ENCODE peak calls at places on chromosomes 5 and 9, in eight cellular contexts. S is HFF-Myc, C is type B pancreatic cell, U is mesothelial cell of epicardium, R is tibial artery, B is GM10248, E is progenitor cell of endocrine pancreas, D is fibroblast of lung. V is an unnamed sample.

GRCh38 chr5:2326603-2327002 is 424.9 kb downstream of the IRX2 start:
- DNase-seq in S (no peak), C (no peak), U (no peak), R (no peak), B (no peak), E (no peak), D (no peak), V (no peak)

GRCh38 chr9:123401879-123402513 is 46.0 kb downstream of the CRB2 start:
- DNase-seq in S (peak), C (no peak), U (no peak), R (no peak), B (peak), E (peak), D (peak), V (peak)

GRCh38 chr9:128908372-128908771 is 12.4 kb upstream of the PHYHD1 start:
- DNase-seq in S (no peak), C (no peak), U (no peak), R (no peak), B (no peak), E (no peak), D (no peak), V (no peak)

GRCh38 chr5:78813286-78813685 is 164.7 kb upstream of the LHFPL2 start:
- DNase-seq in S (no peak), C (no peak), U (no peak), R (no peak), B (no peak), E (no peak), D (no peak), V (no peak)

GRCh38 chr5:32522429-32523143 is 62.8 kb upstream of the SUB1 start:
- DNase-seq in S (peak), C (no peak), U (no peak), R (peak), B (no peak), E (no peak), D (peak), V (no peak)

GRCh38 chr9:98654247-98654646 is 54.5 kb downstream of the GABBR2 start:
- DNase-seq in S (peak), C (no peak), U (no peak), R (no peak), B (no peak), E (no peak), D (peak), V (no peak)

GRCh38 chr9:82170079-82170662 is 181.6 kb downstream of the SPATA31D1 start:
- DNase-seq in S (no peak), C (no peak), U (no peak), R (no peak), B (no peak), E (no peak), D (no peak), V (no peak)

GRCh38 chr9:16410601-16411285 is 459.7 kb downstream of the BNC2 start:
- DNase-seq in S (no peak), C (no peak), U (no peak), R (no peak), B (no peak), E (no peak), D (no peak), V (no peak)

GRCh38 chr5:27969157-27969556 is 930.8 kb upstream of the CDH9 start:
- DNase-seq in S (no peak), C (no peak), U (no peak), R (no peak), B (no peak), E (no peak), D (no peak), V (no peak)

GRCh38 chr9:122954253-122954691 is 13.5 kb downstream of the RABGAP1 start:
- DNase-seq in S (no peak), C (no peak), U (no peak), R (no peak), B (no peak), E (no peak), D (peak), V (no peak)

GRCh38 chr5:761854-762685 is 22.5 kb downstream of the ZDHHC11B start:
- DNase-seq in S (no peak), C (peak), U (no peak), R (no peak), B (no peak), E (peak), D (no peak), V (no peak)

GRCh38 chr9:91908746-91909145 is 41.3 kb downstream of the ROR2 start:
- DNase-seq in S (peak), C (no peak), U (peak), R (no peak), B (no peak), E (no peak), D (peak), V (no peak)

GRCh38 chr9:127700594-127701255 is 6.1 kb upstream of the CFAP157 start:
- DNase-seq in S (no peak), C (no peak), U (no peak), R (no peak), B (no peak), E (no peak), D (no peak), V (no peak)

GRCh38 chr9:127697575-127697974 is 9.2 kb upstream of the CFAP157 start:
- DNase-seq in S (no peak), C (no peak), U (no peak), R (no peak), B (no peak), E (no peak), D (no peak), V (no peak)

GRCh38 chr9:127698386-127698785 is 8.4 kb upstream of the CFAP157 start:
- DNase-seq in S (no peak), C (no peak), U (no peak), R (no peak), B (no peak), E (no peak), D (no peak), V (no peak)

GRCh38 chr9:127700140-127700539 is 6.6 kb upstream of the CFAP157 start:
- DNase-seq in S (no peak), C (no peak), U (no peak), R (no peak), B (no peak), E (no peak), D (no peak), V (no peak)

GRCh38 chr9:127698985-127699670 is 7.7 kb upstream of the CFAP157 start:
- DNase-seq in S (peak), C (peak), U (peak), R (peak), B (peak), E (peak), D (peak), V (peak)
- TF ChIP-seq CTCF in S (no peak), C (peak), U (no peak), R (peak), B (no peak), E (peak), D (no peak), V (no peak)

GRCh38 chr9:89974582-89974981 is 369.8 kb downstream of the GADD45G start:
- DNase-seq in S (no peak), C (no peak), U (no peak), R (no peak), B (no peak), E (no peak), D (no peak), V (no peak)
- TF ChIP-seq CTCF in S (no peak), C (no peak), U (no peak), R (no peak), B (no peak), E (no peak), D (no peak), V (no peak)

GRCh38 chr9:134168731-134169130 is 4.4 kb upstream of the RNU6ATAC start:
- DNase-seq in S (no peak), C (no peak), U (no peak), R (no peak), B (no peak), E (no peak), D (no peak), V (no peak)
- TF ChIP-seq CTCF in S (peak), C (peak), U (peak), R (no peak), B (no peak), E (peak), D (no peak), V (no peak)

GRCh38 chr9:114434878-114435311 is 47.1 kb upstream of the AKNA start:
- DNase-seq in S (no peak), C (no peak), U (no peak), R (no peak), B (peak), E (no peak), D (peak), V (peak)

GRCh38 chr9:114431770-114432169 is 44.0 kb upstream of the AKNA start:
- DNase-seq in S (no peak), C (no peak), U (no peak), R (no peak), B (no peak), E (no peak), D (no peak), V (no peak)

GRCh38 chr9:114432323-114433067 is 44.7 kb upstream of the AKNA start:
- DNase-seq in S (no peak), C (no peak), U (no peak), R (no peak), B (no peak), E (no peak), D (no peak), V (no peak)

GRCh38 chr9:114433720-114434255 is 46.0 kb upstream of the AKNA start:
- DNase-seq in S (no peak), C (no peak), U (no peak), R (no peak), B (no peak), E (no peak), D (no peak), V (no peak)

DNA sequence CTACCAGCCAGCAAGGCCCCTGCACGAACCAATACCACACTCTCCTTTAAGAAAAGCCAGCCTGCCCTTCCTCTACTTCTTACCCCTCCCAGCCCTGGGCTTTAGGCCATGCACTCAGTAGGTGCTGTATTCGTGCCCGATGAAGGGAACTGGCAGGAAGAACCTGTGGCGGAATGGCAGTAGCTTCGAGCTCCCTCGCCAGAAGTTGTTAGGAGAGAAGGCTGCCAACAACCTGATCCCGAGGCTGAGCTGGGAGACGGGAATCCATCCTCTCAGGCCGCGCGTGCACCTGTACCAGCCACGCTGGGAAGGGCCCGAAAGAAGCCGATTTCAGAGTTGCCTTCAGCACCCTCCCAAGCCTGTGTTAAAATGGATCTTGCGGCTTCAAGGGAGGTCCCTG is 45.3 kb upstream of the AKNA start:
- DNase-seq in S (no peak), C (no peak), U (no peak), R (no peak), B (no peak), E (no peak), D (no peak), V (no peak)
- TF ChIP-seq CTCF in S (no peak), C (no peak), U (no peak), R (no peak), B (no peak), E (no peak), D (no peak), V (no peak)

DNA sequence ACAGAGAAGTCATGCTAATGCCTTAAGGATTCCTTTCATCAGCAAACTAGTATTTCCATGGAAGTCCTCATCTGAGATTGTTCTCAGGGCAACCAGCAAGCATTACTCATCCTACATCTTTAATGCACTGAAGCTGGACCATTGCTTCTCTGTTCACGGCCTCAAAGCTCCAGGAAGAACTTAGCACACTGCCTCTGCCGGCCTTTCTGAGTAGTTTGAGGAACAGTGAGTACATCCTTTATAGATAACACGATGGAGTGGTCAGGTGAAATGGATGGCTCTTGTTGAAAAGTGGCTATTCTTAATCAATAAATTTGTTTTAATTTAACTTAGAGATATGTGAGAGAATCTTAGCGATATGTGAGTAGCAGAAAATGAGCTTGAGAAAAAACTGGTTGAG is 35.8 kb downstream of the MEGF10 start:
- DNase-seq in S (no peak), C (no peak), U (no peak), R (no peak), B (no peak), E (no peak), D (no peak), V (no peak)
- TF ChIP-seq CTCF in S (no peak), C (no peak), U (no peak), R (no peak), B (no peak), E (peak), D (no peak), V (no peak)